ENCODE peak calls at places on chromosomes 1 and 21, in six cellular contexts. Y, F, T, P, J and V are unnamed samples.

GRCh38 chr1:223273511-223273910 is 90.5 kb downstream of the SUSD4 start:
- DNase-seq in Y (no peak), F (no peak), T (no peak), P (no peak), J (no peak), V (no peak)

GRCh38 chr1:223208164-223209075 is 65.4 kb upstream of the TLR5 start:
- DNase-seq in Y (no peak), F (no peak), T (peak), P (no peak), J (no peak), V (no peak)

GRCh38 chr1:167262820-167263219 is 42.1 kb downstream of the POU2F1 start:
- DNase-seq in Y (no peak), F (no peak), T (no peak), P (no peak), J (no peak), V (no peak)

GRCh38 chr1:27478098-27478497 is 11.9 kb downstream of the WASF2 start:
- DNase-seq in Y (no peak), F (no peak), T (no peak), P (no peak), J (no peak), V (no peak)

GRCh38 chr1:23967871-23968270 is 8.2 kb downstream of the PNRC2 start:
- DNase-seq in Y (no peak), F (no peak), T (no peak), P (no peak), J (no peak), V (no peak)

GRCh38 chr1:3342960-3343359 is 111.5 kb upstream of the ARHGEF16 start:
- DNase-seq in Y (no peak), F (no peak), T (no peak), P (no peak), J (no peak), V (no peak)

GRCh38 chr1:40740039-40740991 is 43.3 kb upstream of the KCNQ4 start:
- DNase-seq in Y (no peak), F (no peak), T (no peak), P (no peak), J (no peak), V (no peak)

GRCh38 chr1:96688737-96689136 is 32.8 kb upstream of the PTBP2 start:
- DNase-seq in Y (no peak), F (no peak), T (no peak), P (peak), J (no peak), V (peak)

GRCh38 chr1:86708923-86709322 is 4.5 kb downstream of the SH3GLB1 start:
- DNase-seq in Y (no peak), F (peak), T (no peak), P (no peak), J (no peak), V (no peak)

GRCh38 chr1:154607084-154607747 is 770 bp downstream of the ADAR start:
- DNase-seq in Y (no peak), F (peak), T (peak), P (no peak), J (peak), V (no peak)

GRCh38 chr1:150791587-150791986 is 16.5 kb downstream of the CTSK start:
- DNase-seq in Y (no peak), F (no peak), T (no peak), P (no peak), J (no peak), V (no peak)

GRCh38 chr21:45532826-45533730 is 9.2 kb downstream of the SLC19A1 start:
- DNase-seq in Y (no peak), F (no peak), T (no peak), P (no peak), J (no peak), V (no peak)

GRCh38 chr21:41745026-41745820 is 21.6 kb downstream of the RIPK4 start:
- DNase-seq in Y (no peak), F (no peak), T (no peak), P (no peak), J (no peak), V (no peak)

GRCh38 chr21:43884012-43884860 is 19.2 kb downstream of the AGPAT3 start:
- DNase-seq in Y (no peak), F (no peak), T (peak), P (peak), J (peak), V (no peak)

GRCh38 chr21:46067505-46068201 is 30.3 kb upstream of the COL6A2 start:
- DNase-seq in Y (no peak), F (no peak), T (no peak), P (peak), J (no peak), V (no peak)

GRCh38 chr1:229131243-229132105 is 139.4 kb upstream of the RAB4A start:
- DNase-seq in Y (no peak), F (no peak), T (no peak), P (no peak), J (no peak), V (no peak)

GRCh38 chr1:118484893-118485292 is 299.9 kb upstream of the SPAG17 start:
- DNase-seq in Y (no peak), F (no peak), T (no peak), P (no peak), J (no peak), V (no peak)

GRCh38 chr1:62689524-62689923 is 1.3 kb upstream of the DOCK7 start:
- DNase-seq in Y (no peak), F (peak), T (peak), P (no peak), J (peak), V (no peak)

GRCh38 chr1:15515026-15515663 is 8.9 kb downstream of the CASP9 start:
- DNase-seq in Y (no peak), F (no peak), T (no peak), P (no peak), J (peak), V (no peak)

GRCh38 chr1:112826217-112826944 is 111.2 kb upstream of the PPM1J start:
- DNase-seq in Y (no peak), F (no peak), T (peak), P (no peak), J (no peak), V (no peak)
- H2AFZ ChIP-seq in Y (no peak), F (no peak), T (peak), P (no peak), J (no peak), V (no peak)

DNA sequence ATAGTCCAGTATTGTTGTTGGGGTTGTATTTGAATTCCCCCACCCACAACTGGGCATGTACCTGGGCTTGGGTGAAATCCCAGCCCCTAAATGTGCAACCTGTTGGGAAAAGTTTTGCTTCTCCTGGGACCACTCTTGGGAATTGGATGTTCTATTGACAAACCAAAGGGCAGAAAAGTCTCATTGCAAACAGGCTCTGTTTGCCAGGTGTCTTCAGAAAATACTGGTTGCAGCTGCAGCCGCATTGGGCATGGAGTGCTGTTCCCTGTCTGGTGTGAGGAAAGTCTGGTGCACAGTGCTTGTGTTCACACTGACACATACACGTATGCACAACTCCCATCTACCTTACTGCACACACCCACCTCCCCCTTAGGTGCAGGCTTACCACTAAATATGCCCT is 12.1 kb downstream of the PTPRU start:
- DNase-seq in Y (no peak), F (no peak), T (no peak), P (no peak), J (no peak), V (no peak)
- H3K4ac ChIP-seq in Y (peak), F (no peak), T (peak), P (no peak), J (no peak), V (no peak)

GRCh38 chr1:60227581-60228252 is 154.1 kb upstream of the C1orf87 start:
- DNase-seq in Y (no peak), F (peak), T (no peak), P (no peak), J (peak), V (no peak)
- H2AFZ ChIP-seq in Y (no peak), F (no peak), T (no peak), P (no peak), J (no peak), V (no peak)

DNA sequence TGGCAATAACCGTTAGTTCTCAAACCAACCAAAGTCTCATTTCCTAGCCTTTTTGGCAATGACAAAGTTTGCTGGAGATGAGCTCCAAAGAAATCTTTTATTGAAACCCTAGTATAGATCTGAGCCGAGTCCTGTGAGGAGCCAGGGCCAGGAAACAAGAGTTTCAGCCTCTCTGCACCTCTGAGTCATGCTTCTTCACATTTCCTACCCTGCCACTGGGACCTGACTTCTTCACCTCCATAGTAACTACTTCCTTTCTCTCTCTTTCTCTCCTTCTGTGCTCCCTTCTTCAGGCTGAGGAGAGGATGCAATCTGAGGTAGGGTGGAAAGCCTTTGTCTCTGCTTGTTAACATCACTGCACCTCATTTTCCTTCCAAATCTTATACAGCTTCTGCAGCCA is 38.7 kb upstream of the IPO9 start:
- DNase-seq in Y (no peak), F (peak), T (no peak), P (no peak), J (peak), V (no peak)
- H3K4ac ChIP-seq in Y (no peak), F (peak), T (no peak), P (no peak), J (peak), V (no peak)

DNA sequence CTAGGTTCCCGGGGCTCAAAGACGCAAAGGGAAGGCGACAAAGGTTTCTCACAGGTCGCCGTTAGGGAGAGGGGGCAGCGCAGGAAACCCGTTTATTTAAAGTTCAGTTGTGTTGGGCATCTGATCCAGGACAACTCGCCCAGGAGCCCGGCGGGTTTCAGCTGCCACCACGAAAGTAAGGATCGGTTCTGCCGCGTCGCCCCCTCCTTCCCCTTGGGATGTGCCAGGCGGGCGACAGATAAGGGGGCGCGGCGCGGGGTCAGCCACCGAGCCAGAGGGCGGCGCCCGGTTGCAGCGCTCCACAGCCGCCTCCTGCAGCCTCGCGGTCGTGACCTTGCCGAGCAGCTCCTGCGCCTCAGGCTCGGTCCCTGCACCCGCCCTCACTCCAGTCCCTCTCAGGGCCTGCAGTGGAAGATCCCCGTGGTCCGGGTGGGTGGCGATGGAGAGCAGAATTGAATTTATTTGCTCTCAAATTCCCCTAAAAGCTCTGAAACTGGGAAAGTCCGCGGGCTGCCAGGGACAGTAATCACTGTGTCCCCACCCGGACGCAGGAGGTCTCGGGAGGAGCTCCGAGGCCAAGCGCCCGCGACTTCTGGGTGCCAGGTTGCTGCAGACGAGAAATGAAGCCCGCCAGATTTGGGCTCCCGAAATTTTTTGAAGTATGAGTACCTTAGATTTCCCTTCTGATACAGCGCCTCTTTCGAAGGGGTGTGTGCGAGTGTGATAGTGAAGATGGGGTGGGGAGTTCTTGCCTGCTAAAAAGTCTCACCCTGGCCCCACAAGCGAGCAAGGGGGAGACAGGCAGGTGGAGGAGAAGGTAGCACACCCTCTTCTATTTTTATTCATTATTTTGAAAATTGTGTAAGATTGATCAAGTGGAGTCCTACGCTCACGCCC is 28.4 kb upstream of the NFIA start:
- DNase-seq in Y (no peak), F (no peak), T (no peak), P (peak), J (no peak), V (no peak)
- H2AFZ ChIP-seq in Y (no peak), F (peak), T (no peak), P (no peak), J (no peak), V (peak)

GRCh38 chr1:51735746-51736254 is 118.9 kb downstream of the OSBPL9 start:
- DNase-seq in Y (no peak), F (no peak), T (peak), P (no peak), J (no peak), V (no peak)

GRCh38 chr1:51733793-51734522 is 117.1 kb downstream of the OSBPL9 start:
- DNase-seq in Y (no peak), F (no peak), T (peak), P (no peak), J (no peak), V (no peak)

GRCh38 chr1:51732701-51733425 is 116.0 kb downstream of the OSBPL9 start:
- DNase-seq in Y (no peak), F (no peak), T (peak), P (no peak), J (no peak), V (no peak)

GRCh38 chr1:51736702-51737101 is 119.8 kb downstream of the OSBPL9 start:
- DNase-seq in Y (no peak), F (peak), T (no peak), P (no peak), J (peak), V (no peak)

DNA sequence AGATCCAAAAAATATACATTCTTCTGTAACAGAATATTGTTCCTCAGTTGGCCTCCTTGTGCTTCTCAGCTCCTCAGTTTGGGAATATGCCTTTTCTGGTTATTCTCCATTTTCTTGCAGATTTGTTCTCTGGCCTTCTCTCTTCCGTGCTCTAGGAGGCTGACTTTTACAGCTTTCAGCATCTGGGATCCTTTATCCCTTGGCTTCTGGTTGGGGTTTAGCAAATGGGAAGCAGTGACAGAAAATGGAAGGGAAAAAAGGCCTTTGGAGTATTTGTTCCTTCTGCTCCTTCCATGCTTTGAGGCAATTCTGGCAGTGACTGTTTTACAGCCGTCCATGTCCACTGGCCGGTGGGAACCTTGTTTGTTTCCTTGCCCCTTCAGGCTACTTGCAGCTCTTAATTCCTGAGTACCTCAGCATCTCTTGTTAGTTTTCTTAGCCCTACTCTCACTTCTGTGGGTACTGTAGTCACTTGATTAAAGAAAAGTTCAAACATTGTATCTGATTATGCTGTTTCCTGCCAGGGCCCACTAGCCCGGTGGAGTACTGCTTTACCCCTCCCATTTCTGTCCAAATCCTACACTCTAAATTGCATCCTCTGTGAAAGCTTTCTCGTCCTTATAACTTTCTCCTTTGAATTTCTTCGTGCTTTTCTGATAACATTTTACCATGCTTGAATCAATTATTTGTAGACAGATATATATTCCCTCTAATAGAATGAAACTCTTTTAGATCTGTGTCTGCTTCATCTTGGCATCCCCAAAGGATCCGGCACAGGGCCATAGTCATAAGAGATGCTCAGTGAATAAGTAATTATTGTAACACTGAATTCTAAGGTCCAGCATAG is 118.2 kb downstream of the OSBPL9 start:
- DNase-seq in Y (no peak), F (no peak), T (no peak), P (no peak), J (no peak), V (no peak)
- H3K4ac ChIP-seq in Y (no peak), F (no peak), T (peak), P (no peak), J (no peak), V (no peak)